ENCODE peak calls at places on chromosomes 16 and 17, in seven cellular contexts. One of them, this sample, is unnamed.

GRCh38 chr17:76995352-76996105 is 127.3 kb downstream of the MGAT5B start:
- DNase-seq in H1: no peak
- DNase-seq in K562: no peak
- DNase-seq in HCT116: no peak
- DNase-seq in HepG2: peak
- DNase-seq in GM12878: no peak
- DNase-seq in SK-N-SH: no peak
- DNase-seq in this sample: no peak

GRCh38 chr16:75250809-75251279 is 580 bp downstream of the BCAR1 start:
- DNase-seq in H1: no peak
- DNase-seq in HepG2: peak
- DNase-seq in HCT116: no peak
- DNase-seq in K562: peak
- DNase-seq in GM12878: no peak
- DNase-seq in SK-N-SH: peak
- DNase-seq in this sample: no peak

GRCh38 chr17:75670868-75671267 is 3.7 kb downstream of the SAP30BP start:
- DNase-seq in K562: no peak
- DNase-seq in H1: no peak
- DNase-seq in SK-N-SH: no peak
- DNase-seq in HCT116: no peak
- DNase-seq in HepG2: no peak
- DNase-seq in GM12878: no peak
- DNase-seq in this sample: no peak

GRCh38 chr17:83006515-83007455 is 72.6 kb upstream of the METRNL start:
- DNase-seq in HepG2: no peak
- DNase-seq in K562: no peak
- DNase-seq in HCT116: no peak
- DNase-seq in SK-N-SH: peak
- DNase-seq in GM12878: no peak
- DNase-seq in H1: no peak
- DNase-seq in this sample: peak

GRCh38 chr17:2962729-2963128 is 100.7 kb downstream of the OR1D5 start:
- DNase-seq in SK-N-SH: no peak
- DNase-seq in K562: no peak
- DNase-seq in GM12878: no peak
- DNase-seq in H1: no peak
- DNase-seq in HCT116: no peak
- DNase-seq in HepG2: no peak
- DNase-seq in this sample: no peak

GRCh38 chr17:50783193-50783660 is 15.9 kb upstream of the ANKRD40CL start:
- DNase-seq in HCT116: peak
- DNase-seq in K562: peak
- DNase-seq in HepG2: peak
- DNase-seq in SK-N-SH: peak
- DNase-seq in GM12878: peak
- DNase-seq in H1: peak
- DNase-seq in this sample: peak

GRCh38 chr17:55996826-55997225 is 156.4 kb upstream of the ANKFN1 start:
- DNase-seq in K562: no peak
- DNase-seq in GM12878: no peak
- DNase-seq in HCT116: no peak
- DNase-seq in H1: no peak
- DNase-seq in SK-N-SH: no peak
- DNase-seq in HepG2: no peak
- DNase-seq in this sample: no peak

GRCh38 chr16:65102326-65102725 is 19.5 kb downstream of the CDH11 start:
- DNase-seq in GM12878: no peak
- DNase-seq in H1: no peak
- DNase-seq in K562: no peak
- DNase-seq in SK-N-SH: no peak
- DNase-seq in HCT116: no peak
- DNase-seq in HepG2: no peak
- DNase-seq in this sample: no peak

GRCh38 chr16:53090271-53090590 is 35.4 kb downstream of the CHD9 start:
- DNase-seq in K562: no peak
- DNase-seq in H1: no peak
- DNase-seq in GM12878: no peak
- DNase-seq in HCT116: no peak
- DNase-seq in SK-N-SH: no peak
- DNase-seq in HepG2: no peak
- DNase-seq in this sample: no peak

GRCh38 chr16:67561501-67561823 is 864 bp upstream of the CTCF start:
- DNase-seq in SK-N-SH: no peak
- DNase-seq in H1: no peak
- DNase-seq in K562: no peak
- DNase-seq in HCT116: no peak
- DNase-seq in GM12878: no peak
- DNase-seq in HepG2: no peak
- DNase-seq in this sample: no peak

GRCh38 chr16:74936902-74937560 is 47.9 kb downstream of the WDR59 start:
- DNase-seq in HepG2: no peak
- DNase-seq in HCT116: no peak
- DNase-seq in H1: no peak
- DNase-seq in GM12878: peak
- DNase-seq in SK-N-SH: no peak
- DNase-seq in K562: no peak
- DNase-seq in this sample: no peak

GRCh38 chr17:74671031-74671771 is 41.5 kb downstream of the CD300LF start:
- DNase-seq in HCT116: no peak
- DNase-seq in H1: peak
- DNase-seq in K562: peak
- DNase-seq in GM12878: no peak
- DNase-seq in SK-N-SH: peak
- DNase-seq in HepG2: peak
- DNase-seq in this sample: peak

GRCh38 chr16:15924996-15925395 is 24.4 kb upstream of the ABCC1 start:
- DNase-seq in GM12878: no peak
- DNase-seq in HepG2: no peak
- DNase-seq in HCT116: no peak
- DNase-seq in H1: no peak
- DNase-seq in K562: no peak
- DNase-seq in SK-N-SH: no peak
- DNase-seq in this sample: no peak

GRCh38 chr17:73566905-73567782 is 77.1 kb downstream of the SDK2 start:
- DNase-seq in HCT116: no peak
- DNase-seq in SK-N-SH: no peak
- DNase-seq in GM12878: no peak
- DNase-seq in K562: no peak
- DNase-seq in H1: peak
- DNase-seq in HepG2: no peak
- DNase-seq in this sample: no peak

GRCh38 chr17:83091257-83092141 is 12.1 kb downstream of the METRNL start:
- DNase-seq in HCT116: no peak
- DNase-seq in K562: no peak
- DNase-seq in H1: no peak
- DNase-seq in GM12878: no peak
- DNase-seq in SK-N-SH: no peak
- DNase-seq in HepG2: peak
- DNase-seq in this sample: peak

GRCh38 chr17:9021158-9021984 is at the start of gene NTN1:
- DNase-seq in K562: no peak
- DNase-seq in H1: peak
- DNase-seq in HepG2: no peak
- DNase-seq in HCT116: no peak
- DNase-seq in GM12878: no peak
- DNase-seq in SK-N-SH: peak
- DNase-seq in this sample: peak

GRCh38 chr17:13510062-13510461 is 91.7 kb downstream of the HS3ST3A1 start:
- DNase-seq in K562: peak
- DNase-seq in GM12878: no peak
- DNase-seq in H1: no peak
- DNase-seq in HCT116: no peak
- DNase-seq in SK-N-SH: peak
- DNase-seq in HepG2: no peak
- DNase-seq in this sample: no peak

GRCh38 chr16:4316732-4317461 is 1.0 kb downstream of the GLIS2 start:
- DNase-seq in H1: peak
- DNase-seq in HCT116: no peak
- DNase-seq in K562: no peak
- DNase-seq in GM12878: no peak
- DNase-seq in SK-N-SH: peak
- DNase-seq in HepG2: no peak
- DNase-seq in this sample: peak

GRCh38 chr16:85334718-85335583 is 222.7 kb upstream of the CIBAR2 start:
- DNase-seq in H1: no peak
- DNase-seq in GM12878: no peak
- DNase-seq in HCT116: no peak
- DNase-seq in SK-N-SH: peak
- DNase-seq in K562: peak
- DNase-seq in HepG2: peak
- DNase-seq in this sample: no peak

GRCh38 chr16:1508494-1509167 is 15.5 kb downstream of the TELO2 start:
- DNase-seq in SK-N-SH: no peak
- DNase-seq in HepG2: no peak
- DNase-seq in H1: no peak
- DNase-seq in GM12878: no peak
- DNase-seq in HCT116: no peak
- DNase-seq in K562: no peak
- DNase-seq in this sample: no peak

GRCh38 chr16:6841392-6841791 is 491.3 kb upstream of the RBFOX1 start:
- DNase-seq in H1: no peak
- DNase-seq in HepG2: no peak
- DNase-seq in K562: no peak
- DNase-seq in SK-N-SH: no peak
- DNase-seq in GM12878: no peak
- DNase-seq in HCT116: no peak
- DNase-seq in this sample: no peak

GRCh38 chr16:6846452-6846851 is 486.2 kb upstream of the RBFOX1 start:
- DNase-seq in H1: no peak
- DNase-seq in SK-N-SH: no peak
- DNase-seq in GM12878: no peak
- DNase-seq in HepG2: no peak
- DNase-seq in K562: no peak
- DNase-seq in HCT116: no peak
- DNase-seq in this sample: no peak
- TF ChIP-seq JUND in H1: no peak
- TF ChIP-seq JUND in SK-N-SH: no peak
- TF ChIP-seq JUND in GM12878: no peak
- TF ChIP-seq JUND in HepG2: no peak
- TF ChIP-seq JUND in K562: no peak
- TF ChIP-seq JUND in HCT116: no peak
- TF ChIP-seq JUND in this sample: no peak

DNA sequence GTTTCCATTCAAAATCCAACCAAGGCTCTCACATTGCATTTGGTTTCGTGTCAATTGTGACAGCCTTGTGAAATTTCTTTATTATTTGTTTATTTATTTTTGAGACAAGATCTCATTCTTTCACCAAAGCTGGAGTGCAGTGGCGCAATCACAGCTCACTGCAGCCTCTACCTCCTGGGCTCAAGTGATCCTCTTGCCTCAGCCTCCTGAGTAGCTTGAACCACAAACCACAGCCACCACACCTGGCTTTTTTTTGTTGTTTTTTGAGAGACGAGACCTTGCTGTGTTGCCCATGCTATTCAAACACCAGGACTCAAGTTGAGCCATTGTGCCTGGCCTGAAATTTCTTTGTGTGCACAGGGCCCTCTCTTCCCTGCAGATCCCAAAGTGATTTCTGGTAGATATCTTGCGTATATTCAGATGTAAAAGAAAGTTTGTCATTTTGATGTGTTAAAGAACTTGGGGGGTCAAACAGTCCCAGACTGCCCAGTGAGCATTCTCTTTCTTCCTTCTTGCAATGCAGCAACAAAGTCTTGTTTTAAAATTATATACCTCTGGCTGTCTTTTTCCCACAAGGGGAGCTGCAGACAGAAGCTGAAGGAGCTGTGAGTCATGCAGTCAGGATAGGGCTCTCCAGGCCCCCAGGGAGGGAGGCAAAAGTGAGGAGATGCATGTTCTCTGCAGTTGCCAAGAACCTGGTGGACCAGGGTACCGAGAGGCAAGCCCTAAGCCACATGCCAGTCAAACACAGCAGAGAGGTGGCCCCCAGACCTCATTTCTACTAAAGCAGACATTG is 15.5 kb upstream of the USP22 start:
- DNase-seq in HepG2: no peak
- DNase-seq in SK-N-SH: no peak
- DNase-seq in HCT116: no peak
- DNase-seq in H1: no peak
- DNase-seq in GM12878: no peak
- DNase-seq in K562: no peak
- DNase-seq in this sample: no peak
- TF ChIP-seq JUND in HepG2: no peak
- TF ChIP-seq JUND in SK-N-SH: peak
- TF ChIP-seq JUND in HCT116: no peak
- TF ChIP-seq JUND in H1: peak
- TF ChIP-seq JUND in GM12878: no peak
- TF ChIP-seq JUND in K562: peak
- TF ChIP-seq JUND in this sample: no peak

GRCh38 chr17:916315-916714 is 63.3 kb downstream of the NXN start:
- DNase-seq in K562: no peak
- DNase-seq in SK-N-SH: no peak
- DNase-seq in H1: no peak
- DNase-seq in GM12878: no peak
- DNase-seq in HCT116: no peak
- DNase-seq in HepG2: no peak
- DNase-seq in this sample: no peak

GRCh38 chr17:917391-917811 is 62.2 kb downstream of the NXN start:
- DNase-seq in HCT116: no peak
- DNase-seq in K562: no peak
- DNase-seq in GM12878: no peak
- DNase-seq in H1: no peak
- DNase-seq in HepG2: no peak
- DNase-seq in SK-N-SH: no peak
- DNase-seq in this sample: no peak

GRCh38 chr17:918102-918740 is 61.4 kb downstream of the NXN start:
- DNase-seq in HCT116: no peak
- DNase-seq in K562: no peak
- DNase-seq in H1: no peak
- DNase-seq in GM12878: no peak
- DNase-seq in HepG2: no peak
- DNase-seq in SK-N-SH: no peak
- DNase-seq in this sample: no peak

GRCh38 chr17:913207-913606 is 66.4 kb downstream of the NXN start:
- DNase-seq in HepG2: no peak
- DNase-seq in K562: no peak
- DNase-seq in HCT116: no peak
- DNase-seq in H1: no peak
- DNase-seq in GM12878: no peak
- DNase-seq in SK-N-SH: no peak
- DNase-seq in this sample: no peak

GRCh38 chr17:915416-916201 is 64.0 kb downstream of the NXN start:
- DNase-seq in HepG2: no peak
- DNase-seq in H1: no peak
- DNase-seq in HCT116: no peak
- DNase-seq in GM12878: no peak
- DNase-seq in K562: no peak
- DNase-seq in SK-N-SH: no peak
- DNase-seq in this sample: no peak
- TF ChIP-seq JUND in HepG2: no peak
- TF ChIP-seq JUND in H1: no peak
- TF ChIP-seq JUND in HCT116: no peak
- TF ChIP-seq JUND in GM12878: no peak
- TF ChIP-seq JUND in K562: no peak
- TF ChIP-seq JUND in SK-N-SH: no peak
- TF ChIP-seq JUND in this sample: no peak

GRCh38 chr17:65901394-65901793 is 290.5 kb downstream of the CEP112 start:
- DNase-seq in GM12878: no peak
- DNase-seq in K562: no peak
- DNase-seq in HepG2: no peak
- DNase-seq in HCT116: no peak
- DNase-seq in H1: no peak
- DNase-seq in SK-N-SH: peak
- DNase-seq in this sample: no peak

GRCh38 chr17:65902165-65902564 is 289.8 kb downstream of the CEP112 start:
- DNase-seq in HCT116: no peak
- DNase-seq in GM12878: no peak
- DNase-seq in SK-N-SH: no peak
- DNase-seq in K562: no peak
- DNase-seq in H1: no peak
- DNase-seq in HepG2: no peak
- DNase-seq in this sample: no peak

GRCh38 chr17:65902831-65903549 is 288.9 kb downstream of the CEP112 start:
- DNase-seq in H1: no peak
- DNase-seq in SK-N-SH: no peak
- DNase-seq in HCT116: no peak
- DNase-seq in K562: no peak
- DNase-seq in GM12878: no peak
- DNase-seq in HepG2: no peak
- DNase-seq in this sample: no peak
- TF ChIP-seq JUND in H1: no peak
- TF ChIP-seq JUND in SK-N-SH: no peak
- TF ChIP-seq JUND in HCT116: no peak
- TF ChIP-seq JUND in K562: no peak
- TF ChIP-seq JUND in GM12878: no peak
- TF ChIP-seq JUND in HepG2: no peak
- TF ChIP-seq JUND in this sample: no peak

This sample was measured in T47D.